ENCODE peak calls at places on chromosomes 6 and 20, in six cellular contexts. O is keratinocyte, G is NCI-H1417, M is adipocyte, X is HCT116, Y is SK-N-MC. B is an unnamed sample.

GRCh38 chr6:44298055-44298803 is 14.9 kb downstream of the AARS2 start:
- DNase-seq in O (no peak), G (no peak), M (no peak), X (no peak), Y (no peak), B (no peak)

GRCh38 chr20:34220581-34220980 is 20.6 kb upstream of the ASIP start:
- DNase-seq in O (no peak), G (no peak), M (peak), X (no peak), Y (no peak), B (peak)

GRCh38 chr20:3168079-3168828 is 5.1 kb downstream of the LZTS3 start:
- DNase-seq in O (no peak), G (no peak), M (no peak), X (no peak), Y (no peak), B (no peak)

GRCh38 chr20:14919473-14920157 is 582.2 kb upstream of the FLRT3 start:
- DNase-seq in O (no peak), G (peak), M (peak), X (peak), Y (no peak), B (peak)

GRCh38 chr6:56102216-56102615 is 145.2 kb downstream of the COL21A1 start:
- DNase-seq in O (no peak), G (no peak), M (peak), X (no peak), Y (no peak), B (no peak)

GRCh38 chr20:22455259-22455658 is 129.1 kb downstream of the FOXA2 start:
- DNase-seq in O (no peak), G (no peak), M (no peak), X (no peak), Y (no peak), B (no peak)

GRCh38 chr6:11410539-11411307 is 126.8 kb upstream of the TMEM170B start:
- DNase-seq in O (no peak), G (no peak), M (no peak), X (no peak), Y (no peak), B (no peak)

GRCh38 chr6:67591910-67592309 is 1043.2 kb upstream of the ADGRB3 start:
- DNase-seq in O (no peak), G (no peak), M (no peak), X (no peak), Y (no peak), B (no peak)

GRCh38 chr20:45067558-45067957 is 33.4 kb downstream of the KCNS1 start:
- DNase-seq in O (peak), G (no peak), M (no peak), X (no peak), Y (no peak), B (peak)

GRCh38 chr20:40682104-40683045 is 6.7 kb downstream of the MAFB start:
- DNase-seq in O (no peak), G (no peak), M (peak), X (no peak), Y (no peak), B (peak)

GRCh38 chr6:89353702-89354392 is 1.3 kb upstream of the UBE2J1 start:
- DNase-seq in O (no peak), G (peak), M (no peak), X (no peak), Y (no peak), B (no peak)

GRCh38 chr6:14882394-14883073 is 363.3 kb upstream of the JARID2 start:
- DNase-seq in O (no peak), G (no peak), M (peak), X (no peak), Y (no peak), B (peak)

GRCh38 chr6:76230711-76231110 is 158.2 kb upstream of the IMPG1 start:
- DNase-seq in O (no peak), G (no peak), M (no peak), X (peak), Y (no peak), B (no peak)

GRCh38 chr20:48818481-48818987 is 9.3 kb downstream of the PREX1 start:
- DNase-seq in O (no peak), G (no peak), M (no peak), X (no peak), Y (no peak), B (no peak)

GRCh38 chr6:23511797-23512196 is 614.2 kb upstream of the NRSN1 start:
- DNase-seq in O (no peak), G (no peak), M (no peak), X (no peak), Y (no peak), B (no peak)

GRCh38 chr6:64683682-64684081 is 1023.3 kb downstream of the EYS start:
- DNase-seq in O (no peak), G (no peak), M (no peak), X (no peak), Y (no peak), B (no peak)

GRCh38 chr20:41149679-41150131 is 12.4 kb downstream of the PLCG1 start:
- DNase-seq in O (no peak), G (no peak), M (no peak), X (peak), Y (no peak), B (peak)

GRCh38 chr20:56595746-56596478 is 33.2 kb upstream of the TFAP2C start:
- DNase-seq in O (no peak), G (no peak), M (no peak), X (no peak), Y (no peak), B (no peak)

GRCh38 chr6:132131777-132132176 is 180.6 kb upstream of the CCN2 start:
- DNase-seq in O (peak), G (peak), M (peak), X (peak), Y (no peak), B (peak)

GRCh38 chr6:39420300-39421265 is 98.1 kb upstream of the KCNK16 start:
- DNase-seq in O (no peak), G (no peak), M (no peak), X (no peak), Y (no peak), B (no peak)

GRCh38 chr6:129749749-129750120 is 39.8 kb upstream of the ARHGAP18 start:
- DNase-seq in O (peak), G (no peak), M (peak), X (peak), Y (peak), B (peak)

GRCh38 chr20:25547063-25547462 is 38.3 kb downstream of the NINL start:
- DNase-seq in O (no peak), G (no peak), M (no peak), X (no peak), Y (no peak), B (no peak)

GRCh38 chr6:69059413-69059812 is 424.3 kb downstream of the ADGRB3 start:
- DNase-seq in O (no peak), G (no peak), M (no peak), X (no peak), Y (no peak), B (no peak)

GRCh38 chr20:1959156-1959555 is 34.7 kb downstream of the PDYN start:
- DNase-seq in O (no peak), G (no peak), M (no peak), X (no peak), Y (peak), B (no peak)

GRCh38 chr6:135812085-135812526 is 39.4 kb upstream of the PDE7B start:
- DNase-seq in O (no peak), G (no peak), M (peak), X (no peak), Y (no peak), B (peak)

GRCh38 chr6:89501239-89501638 is 68.3 kb downstream of the ANKRD6 start:
- DNase-seq in O (no peak), G (no peak), M (peak), X (no peak), Y (no peak), B (no peak)

GRCh38 chr6:81792826-81793225 is 40.3 kb upstream of the TENT5A start:
- DNase-seq in O (no peak), G (no peak), M (no peak), X (no peak), Y (peak), B (no peak)

GRCh38 chr6:54217018-54217417 is 91.2 kb upstream of the TINAG start:
- DNase-seq in O (no peak), G (no peak), M (no peak), X (no peak), Y (no peak), B (no peak)

B was measured in AG10803.